ENCODE peak calls at places on chromosomes 11 and 22, in six cellular contexts. Q, T, Y, X, G and D are unnamed samples.
A peak's percentile ranks its signal among the peaks of the same experiment; 100 is the strongest.

GRCh38 chr11:1391165-1392010 is 1.7 kb downstream of the BRSK2 start:
- DNase-seq in X (peak; percentile 46), G (peak; percentile 69), Y (no peak), T (peak; percentile 71), Q (no peak), D (no peak)

GRCh38 chr11:48054994-48055291 is 74.6 kb downstream of the PTPRJ start:
- DNase-seq in T (no peak), G (no peak), X (no peak), Y (no peak), Q (no peak), D (no peak)

GRCh38 chr11:118406599-118407166 is 5.3 kb downstream of the ATP5MG start:
- DNase-seq in Q (no peak), G (no peak), Y (no peak), X (no peak), T (peak; percentile 14), D (no peak)

GRCh38 chr11:64409278-64409677 is 50.3 kb downstream of the RPS6KA4 start:
- DNase-seq in G (no peak), Q (no peak), X (no peak), T (no peak), Y (no peak), D (no peak)

GRCh38 chr11:102279641-102280170 is 37.6 kb upstream of the BIRC3 start:
- DNase-seq in X (no peak), Y (peak; percentile 59), Q (no peak), G (peak; percentile 52), T (no peak), D (peak; percentile 43)

GRCh38 chr22:35399678-35400334 is at the start of gene MCM5:
- DNase-seq in T (peak; percentile 97), G (peak; percentile 99), Y (peak; percentile 99), X (peak; percentile 98), Q (peak; percentile 98), D (peak; percentile 98)

GRCh38 chr11:119338318-119338890 is 2.3 kb downstream of the C1QTNF5 start:
- DNase-seq in G (peak; percentile 85), Y (peak; percentile 72), X (peak; percentile 78), T (peak; percentile 69), Q (no peak), D (peak; percentile 64)

GRCh38 chr11:57619331-57619730 is 21.8 kb downstream of the SERPING1 start:
- DNase-seq in T (no peak), Q (no peak), Y (no peak), X (no peak), G (no peak), D (no peak)

GRCh38 chr11:122229078-122229477 is 113.1 kb upstream of the BLID start:
- DNase-seq in T (no peak), Y (no peak), X (no peak), Q (no peak), G (no peak), D (no peak)

GRCh38 chr11:20353829-20354434 is 9.6 kb upstream of the HTATIP2 start:
- DNase-seq in X (no peak), G (peak; percentile 52), Y (peak; percentile 40), Q (no peak), T (peak; percentile 28), D (peak; percentile 60)

GRCh38 chr11:68664141-68664540 is 20.2 kb upstream of the GAL start:
- DNase-seq in Q (no peak), Y (no peak), X (no peak), G (no peak), T (no peak), D (no peak)

GRCh38 chr11:103528046-103528445 is 418.8 kb downstream of the DYNC2H1 start:
- DNase-seq in Y (no peak), T (no peak), X (no peak), Q (no peak), G (no peak), D (peak; percentile 87)

DNA sequence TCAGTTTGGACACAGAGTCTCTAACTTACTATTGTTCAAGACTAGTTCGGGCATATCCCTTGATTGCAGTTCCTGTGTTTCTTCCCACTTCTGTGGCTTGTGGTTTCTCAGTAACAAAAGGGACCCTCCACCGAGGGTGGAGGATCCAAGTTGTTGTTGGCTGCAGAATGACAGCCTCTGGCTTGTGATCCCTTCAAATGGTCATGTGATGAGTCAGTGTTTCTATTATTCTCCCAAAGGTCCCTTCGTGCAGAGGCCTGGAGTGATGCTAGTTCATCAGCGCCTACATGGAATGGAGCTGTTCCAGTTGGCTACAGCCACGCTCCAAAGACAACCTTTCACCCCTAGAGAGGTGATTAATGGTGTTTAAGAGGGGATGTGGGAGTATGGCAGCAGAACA is 2.6 kb upstream of the VWCE start:
- DNase-seq in X (no peak), T (no peak), G (peak; percentile 57), Q (peak; percentile 49), Y (no peak), D (peak; percentile 89)
- H3K4me3 ChIP-seq in X (no peak overlapping the region), T (no peak overlapping the region), G (no peak overlapping the region), Q (no peak overlapping the region), Y (no peak overlapping the region), D (no peak overlapping the region)

DNA sequence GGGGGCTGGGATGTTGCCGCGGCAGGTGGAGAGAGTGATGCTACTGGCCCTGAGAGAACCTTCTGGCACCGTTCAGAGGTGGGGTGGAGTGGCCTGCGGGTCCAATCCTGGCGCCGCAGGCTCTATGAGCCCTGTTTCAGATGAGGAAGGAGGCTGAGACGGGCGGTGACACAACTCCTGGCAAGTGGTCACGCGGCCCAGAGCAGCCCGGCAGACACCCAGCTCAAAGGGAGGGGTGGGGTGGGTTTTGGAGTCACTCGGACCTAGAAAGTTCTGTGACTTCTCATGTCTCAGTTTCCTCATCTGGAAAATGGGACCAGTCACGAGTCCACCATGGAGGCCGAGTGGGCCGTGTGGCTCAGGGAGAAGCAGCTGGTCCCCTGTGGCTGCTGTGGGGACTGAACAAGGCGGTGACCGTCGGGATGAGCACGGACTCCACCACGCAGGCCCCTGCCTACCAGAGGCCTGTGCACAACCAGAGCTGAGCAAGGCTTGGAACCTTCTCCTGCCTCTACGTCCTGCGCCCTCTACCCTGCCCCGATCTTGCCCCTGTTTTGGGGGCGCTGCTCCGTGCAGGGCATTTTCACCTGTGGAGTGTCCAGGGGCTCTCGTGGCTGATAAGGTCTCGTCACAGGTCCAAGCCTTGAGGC is 3.7 kb downstream of the TSPO start:
- DNase-seq in G (no peak), X (peak; percentile 80), Q (peak; percentile 86), Y (no peak), T (no peak), D (no peak)
- H3K4me3 ChIP-seq in G (no peak overlapping the region), X (no peak overlapping the region), Q (peak overlapping the region; percentile 64), Y (no peak overlapping the region), T (no peak overlapping the region), D (no peak overlapping the region)

GRCh38 chr11:132457445-132457844 is 1074.9 kb downstream of the OPCML start:
- DNase-seq in T (no peak), G (no peak), Q (no peak), Y (no peak), X (no peak), D (no peak)
- H3K4me3 ChIP-seq in T (no peak overlapping the region), G (no peak overlapping the region), Q (no peak overlapping the region), Y (no peak overlapping the region), X (no peak overlapping the region), D (no peak overlapping the region)

DNA sequence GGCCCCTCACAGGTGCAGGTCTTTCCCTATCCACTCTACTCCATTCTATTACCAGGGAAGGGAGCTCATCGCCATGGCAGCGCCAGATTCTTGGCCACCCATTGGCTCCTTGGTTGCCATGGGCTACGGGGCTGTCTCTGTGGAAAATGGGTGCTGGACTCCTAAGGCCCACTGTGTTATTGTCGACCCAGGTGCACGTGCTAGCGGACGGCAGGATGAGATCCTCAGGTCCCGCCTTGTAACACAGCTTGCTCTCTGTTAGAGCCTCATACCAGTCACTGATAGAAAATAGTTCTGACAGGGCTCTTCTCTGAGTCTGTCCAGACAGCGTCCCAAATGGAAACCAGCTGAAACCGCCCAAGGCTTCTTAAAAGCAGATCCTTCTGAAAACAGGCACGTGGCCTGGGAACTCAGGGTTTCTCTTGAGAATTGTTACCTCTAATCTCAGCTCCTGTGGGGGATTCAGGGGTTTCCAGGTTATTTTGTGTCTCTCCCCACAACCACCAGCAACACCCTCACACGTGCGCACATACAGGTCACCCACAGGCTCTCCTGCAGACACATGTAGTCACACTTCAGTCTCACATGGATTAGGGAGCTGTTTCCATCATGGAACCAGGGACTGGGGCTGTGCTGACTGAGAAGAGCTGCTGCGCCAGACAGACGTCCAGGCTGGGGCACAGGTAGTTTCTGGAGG is 1.5 kb downstream of the TUB start:
- DNase-seq in Y (no peak), G (peak; percentile 48), X (peak; percentile 33), T (no peak), Q (no peak), D (no peak)
- H3K4me3 ChIP-seq in Y (no peak overlapping the region), G (no peak overlapping the region), X (no peak overlapping the region), T (no peak overlapping the region), Q (no peak overlapping the region), D (no peak overlapping the region)

GRCh38 chr11:16785520-16786128 is 47.2 kb downstream of the C11orf58 start:
- DNase-seq in G (peak; percentile 85), T (peak; percentile 71), X (no peak), Q (peak; percentile 63), Y (peak; percentile 62), D (peak; percentile 81)
- H3K4me3 ChIP-seq in G (no peak overlapping the region), T (no peak overlapping the region), X (no peak overlapping the region), Q (no peak overlapping the region), Y (no peak overlapping the region), D (no peak overlapping the region)

GRCh38 chr22:22099194-22099486 is 116.6 kb upstream of the TOP3B start:
- DNase-seq in Y (no peak), X (no peak), T (no peak), G (no peak), Q (no peak), D (no peak)
- H3K4me3 ChIP-seq in Y (no peak overlapping the region), X (no peak overlapping the region), T (no peak overlapping the region), G (no peak overlapping the region), Q (no peak overlapping the region), D (no peak overlapping the region)

DNA sequence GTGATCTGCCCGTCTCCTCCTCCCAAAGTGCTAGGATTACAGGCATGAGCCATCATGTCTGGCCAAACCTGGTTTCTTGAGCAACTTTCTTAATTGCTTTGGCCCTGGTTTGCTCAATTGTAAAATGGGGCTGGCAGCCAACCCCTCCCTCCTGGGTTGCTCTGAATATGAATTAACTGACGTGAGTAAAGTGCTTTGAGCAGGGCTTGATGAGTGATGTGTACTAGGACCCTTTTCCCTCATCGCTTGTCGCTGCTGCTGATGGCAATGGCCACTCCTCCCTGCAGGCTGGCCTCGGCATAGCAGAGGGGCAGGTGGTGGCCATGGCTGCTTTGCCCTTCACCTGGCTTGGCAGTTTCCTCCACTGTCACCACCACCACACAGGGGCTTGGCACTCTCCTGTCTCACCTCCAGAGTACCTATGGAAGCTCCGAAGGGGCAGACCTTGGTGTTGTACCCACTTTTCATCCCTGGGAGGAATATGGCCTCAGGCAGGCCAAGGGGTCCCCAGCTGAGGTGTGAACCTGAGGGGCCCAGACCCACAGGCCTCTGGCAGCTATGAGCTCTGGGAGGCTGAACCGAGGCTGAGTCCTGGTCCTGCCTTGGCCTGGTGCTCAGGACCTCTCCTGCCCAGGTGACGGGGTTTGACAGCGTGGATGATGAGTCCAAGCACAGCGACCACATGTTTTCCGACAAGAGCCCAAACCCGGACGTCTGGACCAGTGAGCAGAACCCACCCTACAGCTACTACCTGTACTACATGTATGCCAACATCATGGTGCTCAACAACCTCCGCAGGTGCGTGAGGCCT is 41.3 kb downstream of the RNF141 start:
- DNase-seq in G (no peak), Q (no peak), T (no peak), X (no peak), Y (no peak), D (peak; percentile 67)
- H3K4me3 ChIP-seq in G (no peak overlapping the region), Q (no peak overlapping the region), T (no peak overlapping the region), X (no peak overlapping the region), Y (no peak overlapping the region), D (no peak overlapping the region)

GRCh38 chr11:73312806-73313403 is 4.8 kb downstream of the ARHGEF17 start:
- DNase-seq in G (no peak), X (no peak), T (no peak), Q (no peak), Y (no peak), D (no peak)
- H3K4me3 ChIP-seq in G (peak overlapping the region; percentile 21), X (peak overlapping the region; percentile 65), T (no peak overlapping the region), Q (peak overlapping the region; percentile 69), Y (no peak overlapping the region), D (no peak overlapping the region)

GRCh38 chr22:37638351-37639069 is 959 bp upstream of the SH3BP1 start:
- DNase-seq in X (no peak), G (no peak), T (no peak), Y (peak; percentile 79), Q (no peak), D (peak; percentile 39)
- H3K4me3 ChIP-seq in X (peak overlapping the region; percentile 51), G (peak overlapping the region; percentile 67), T (no peak overlapping the region), Y (peak overlapping the region; percentile 84), Q (peak overlapping the region; percentile 74), D (peak overlapping the region; percentile 95)